ENCODE peak calls at places on chromosomes 13 and 19, in seven cellular contexts. One of them, this sample, is unnamed. For H3K4me1, the result is how much of the 10 kb centered on the place peaks cover.

GRCh38 chr13:91195789-91196188 is 151.7 kb upstream of the MIR17HG start:
- DNase-seq in mesenchymal stem cell: no peak
- DNase-seq in H9: no peak
- DNase-seq in neuronal stem cell: no peak
- DNase-seq in mesendoderm: no peak
- DNase-seq in IMR-90: no peak
- DNase-seq in H1: no peak
- DNase-seq in this sample: no peak

GRCh38 chr13:50129065-50129922 is 114.0 kb downstream of the KCNRG start:
- DNase-seq in mesendoderm: peak
- DNase-seq in IMR-90: no peak
- DNase-seq in mesenchymal stem cell: peak
- DNase-seq in H1: peak
- DNase-seq in neuronal stem cell: peak
- DNase-seq in H9: no peak
- DNase-seq in this sample: no peak

GRCh38 chr13:66530686-66531085 is 699.5 kb downstream of the PCDH9 start:
- DNase-seq in neuronal stem cell: no peak
- DNase-seq in H1: no peak
- DNase-seq in mesenchymal stem cell: no peak
- DNase-seq in H9: no peak
- DNase-seq in IMR-90: no peak
- DNase-seq in mesendoderm: no peak
- DNase-seq in this sample: no peak

GRCh38 chr19:19553670-19554069 is 15.6 kb downstream of the CILP2 start:
- DNase-seq in H9: no peak
- DNase-seq in IMR-90: no peak
- DNase-seq in mesendoderm: no peak
- DNase-seq in neuronal stem cell: no peak
- DNase-seq in H1: no peak
- DNase-seq in mesenchymal stem cell: no peak
- DNase-seq in this sample: no peak

GRCh38 chr19:23762884-23763711 is 4.4 kb upstream of the ZNF681 start:
- DNase-seq in H1: peak
- DNase-seq in IMR-90: peak
- DNase-seq in neuronal stem cell: peak
- DNase-seq in H9: peak
- DNase-seq in mesenchymal stem cell: peak
- DNase-seq in mesendoderm: peak
- DNase-seq in this sample: peak

GRCh38 chr19:28847468-28847867 is 365.5 kb downstream of the UQCRFS1 start:
- DNase-seq in mesendoderm: peak
- DNase-seq in H9: no peak
- DNase-seq in mesenchymal stem cell: no peak
- DNase-seq in IMR-90: peak
- DNase-seq in neuronal stem cell: no peak
- DNase-seq in H1: no peak
- DNase-seq in this sample: peak

GRCh38 chr19:49331616-49332055 is 3.6 kb upstream of the CD37 start:
- DNase-seq in H9: peak
- DNase-seq in neuronal stem cell: no peak
- DNase-seq in H1: no peak
- DNase-seq in mesenchymal stem cell: peak
- DNase-seq in mesendoderm: peak
- DNase-seq in IMR-90: peak
- DNase-seq in this sample: no peak

GRCh38 chr13:106151056-106151699 is 384.3 kb downstream of the EFNB2 start:
- DNase-seq in H1: no peak
- DNase-seq in IMR-90: peak
- DNase-seq in mesendoderm: peak
- DNase-seq in H9: no peak
- DNase-seq in mesenchymal stem cell: peak
- DNase-seq in neuronal stem cell: peak
- DNase-seq in this sample: peak

DNA sequence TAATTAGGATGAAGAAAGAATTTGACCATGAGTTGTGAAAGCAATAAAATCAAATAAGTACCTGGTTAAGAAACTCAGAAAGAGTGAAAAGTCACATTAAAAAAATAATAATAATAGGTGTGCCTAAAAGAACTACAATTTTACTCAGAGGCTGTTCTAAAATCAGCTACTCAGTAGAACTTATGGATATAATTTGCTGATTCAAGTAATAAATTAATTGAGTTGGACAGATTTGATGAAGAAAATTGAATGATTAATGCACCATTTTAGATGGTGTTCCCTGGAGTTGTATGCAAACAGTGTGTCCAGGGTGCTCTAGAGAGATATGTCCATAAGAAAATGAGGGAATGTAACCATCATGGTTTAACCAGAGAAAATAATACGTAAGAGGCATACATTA is 2852.5 kb downstream of the PCDH9 start:
- DNase-seq in IMR-90: no peak
- DNase-seq in mesendoderm: no peak
- DNase-seq in H9: no peak
- DNase-seq in neuronal stem cell: no peak
- DNase-seq in H1: no peak
- DNase-seq in mesenchymal stem cell: no peak
- DNase-seq in this sample: no peak
- H3K4me1 ChIP-seq in IMR-90: under half
- H3K4me1 ChIP-seq in mesendoderm: under half
- H3K4me1 ChIP-seq in H9: under half
- H3K4me1 ChIP-seq in neuronal stem cell: under half
- H3K4me1 ChIP-seq in H1: under half
- H3K4me1 ChIP-seq in mesenchymal stem cell: under half
- H3K4me1 ChIP-seq in this sample: under half

GRCh38 chr19:5494780-5495179 is 39.6 kb downstream of the ZNRF4 start:
- DNase-seq in H9: no peak
- DNase-seq in H1: no peak
- DNase-seq in mesenchymal stem cell: no peak
- DNase-seq in neuronal stem cell: no peak
- DNase-seq in IMR-90: no peak
- DNase-seq in mesendoderm: no peak
- DNase-seq in this sample: no peak
- H2BK120ac ChIP-seq in H9: no peak
- H2BK120ac ChIP-seq in H1: no peak
- H2BK120ac ChIP-seq in mesenchymal stem cell: no peak
- H2BK120ac ChIP-seq in neuronal stem cell: no peak
- H2BK120ac ChIP-seq in IMR-90: no peak
- H2BK120ac ChIP-seq in mesendoderm: no peak
- H2BK120ac ChIP-seq in this sample: no peak

GRCh38 chr13:67643656-67644055 is 413.5 kb upstream of the PCDH9 start:
- DNase-seq in neuronal stem cell: no peak
- DNase-seq in H1: no peak
- DNase-seq in IMR-90: no peak
- DNase-seq in H9: peak
- DNase-seq in mesenchymal stem cell: no peak
- DNase-seq in mesendoderm: peak
- DNase-seq in this sample: no peak
- H3K4me1 ChIP-seq in neuronal stem cell: under half
- H3K4me1 ChIP-seq in H1: under half
- H3K4me1 ChIP-seq in IMR-90: under half
- H3K4me1 ChIP-seq in H9: under half
- H3K4me1 ChIP-seq in mesenchymal stem cell: under half
- H3K4me1 ChIP-seq in mesendoderm: under half
- H3K4me1 ChIP-seq in this sample: under half

GRCh38 chr13:60514891-60515290 is 117.9 kb downstream of the TDRD3 start:
- DNase-seq in mesenchymal stem cell: no peak
- DNase-seq in neuronal stem cell: no peak
- DNase-seq in H9: no peak
- DNase-seq in mesendoderm: no peak
- DNase-seq in IMR-90: no peak
- DNase-seq in H1: no peak
- DNase-seq in this sample: no peak
- H2BK120ac ChIP-seq in mesenchymal stem cell: no peak
- H2BK120ac ChIP-seq in neuronal stem cell: no peak
- H2BK120ac ChIP-seq in H9: no peak
- H2BK120ac ChIP-seq in mesendoderm: no peak
- H2BK120ac ChIP-seq in IMR-90: no peak
- H2BK120ac ChIP-seq in H1: no peak
- H2BK120ac ChIP-seq in this sample: no peak

GRCh38 chr19:46903458-46903857 is 42.7 kb downstream of the ARHGAP35 start:
- DNase-seq in mesenchymal stem cell: peak
- DNase-seq in mesendoderm: peak
- DNase-seq in neuronal stem cell: no peak
- DNase-seq in IMR-90: no peak
- DNase-seq in H9: no peak
- DNase-seq in H1: no peak
- DNase-seq in this sample: peak
- H3K4me1 ChIP-seq in mesenchymal stem cell: under half
- H3K4me1 ChIP-seq in mesendoderm: under half
- H3K4me1 ChIP-seq in neuronal stem cell: under half
- H3K4me1 ChIP-seq in IMR-90: under half
- H3K4me1 ChIP-seq in H9: under half
- H3K4me1 ChIP-seq in H1: under half
- H3K4me1 ChIP-seq in this sample: under half

GRCh38 chr19:1402411-1403070 is 1.2 kb upstream of the GAMT start:
- DNase-seq in mesenchymal stem cell: no peak
- DNase-seq in H1: no peak
- DNase-seq in neuronal stem cell: no peak
- DNase-seq in IMR-90: no peak
- DNase-seq in mesendoderm: no peak
- DNase-seq in H9: no peak
- DNase-seq in this sample: no peak
- H2BK120ac ChIP-seq in mesenchymal stem cell: no peak
- H2BK120ac ChIP-seq in H1: no peak
- H2BK120ac ChIP-seq in neuronal stem cell: no peak
- H2BK120ac ChIP-seq in IMR-90: no peak
- H2BK120ac ChIP-seq in mesendoderm: no peak
- H2BK120ac ChIP-seq in H9: no peak
- H2BK120ac ChIP-seq in this sample: no peak

GRCh38 chr19:10888421-10888866 is 17.1 kb downstream of the CARM1 start:
- DNase-seq in IMR-90: no peak
- DNase-seq in H1: no peak
- DNase-seq in neuronal stem cell: no peak
- DNase-seq in H9: peak
- DNase-seq in mesendoderm: peak
- DNase-seq in mesenchymal stem cell: no peak
- DNase-seq in this sample: no peak
- H3K4me1 ChIP-seq in IMR-90: under half
- H3K4me1 ChIP-seq in H1: half or more
- H3K4me1 ChIP-seq in neuronal stem cell: half or more
- H3K4me1 ChIP-seq in H9: under half
- H3K4me1 ChIP-seq in mesendoderm: under half
- H3K4me1 ChIP-seq in mesenchymal stem cell: under half
- H3K4me1 ChIP-seq in this sample: half or more

GRCh38 chr13:108033800-108034707 is 181.3 kb downstream of the LIG4 start:
- DNase-seq in neuronal stem cell: no peak
- DNase-seq in H1: no peak
- DNase-seq in mesendoderm: no peak
- DNase-seq in mesenchymal stem cell: peak
- DNase-seq in H9: no peak
- DNase-seq in IMR-90: no peak
- DNase-seq in this sample: no peak
- H2BK120ac ChIP-seq in neuronal stem cell: no peak
- H2BK120ac ChIP-seq in H1: no peak
- H2BK120ac ChIP-seq in mesendoderm: no peak
- H2BK120ac ChIP-seq in mesenchymal stem cell: no peak
- H2BK120ac ChIP-seq in H9: no peak
- H2BK120ac ChIP-seq in IMR-90: no peak
- H2BK120ac ChIP-seq in this sample: no peak

GRCh38 chr13:101425156-101425471 is 8.8 kb upstream of the NALCN start:
- DNase-seq in mesenchymal stem cell: no peak
- DNase-seq in H1: no peak
- DNase-seq in H9: no peak
- DNase-seq in mesendoderm: no peak
- DNase-seq in neuronal stem cell: no peak
- DNase-seq in IMR-90: no peak
- DNase-seq in this sample: no peak
- H3K4me1 ChIP-seq in mesenchymal stem cell: under half
- H3K4me1 ChIP-seq in H1: under half
- H3K4me1 ChIP-seq in H9: under half
- H3K4me1 ChIP-seq in mesendoderm: under half
- H3K4me1 ChIP-seq in neuronal stem cell: under half
- H3K4me1 ChIP-seq in IMR-90: under half
- H3K4me1 ChIP-seq in this sample: under half

GRCh38 chr13:104875008-104875762 is 1660.3 kb downstream of the EFNB2 start:
- DNase-seq in H1: no peak
- DNase-seq in IMR-90: no peak
- DNase-seq in mesendoderm: peak
- DNase-seq in H9: no peak
- DNase-seq in neuronal stem cell: no peak
- DNase-seq in mesenchymal stem cell: peak
- DNase-seq in this sample: no peak
- H2BK120ac ChIP-seq in H1: no peak
- H2BK120ac ChIP-seq in IMR-90: no peak
- H2BK120ac ChIP-seq in mesendoderm: no peak
- H2BK120ac ChIP-seq in H9: no peak
- H2BK120ac ChIP-seq in neuronal stem cell: no peak
- H2BK120ac ChIP-seq in mesenchymal stem cell: no peak
- H2BK120ac ChIP-seq in this sample: no peak